ENCODE peak calls at places on chromosomes 13 and 19, in four cellular contexts. H, N, Y and S are unnamed samples.

GRCh38 chr13:52848455-52849190 is at the start of gene PCDH8:
- DNase-seq in N (no peak), H (no peak), Y (no peak), S (no peak)

GRCh38 chr19:48553676-48554384 is 1.9 kb downstream of the SULT2B1 start:
- DNase-seq in Y (peak), N (no peak), H (no peak), S (peak)

GRCh38 chr19:10724573-10725071 is 6.7 kb downstream of the DNM2 start:
- DNase-seq in N (no peak), Y (no peak), H (no peak), S (peak)

GRCh38 chr19:4063369-4064072 is 3.2 kb downstream of the ZBTB7A start:
- DNase-seq in H (no peak), Y (no peak), N (no peak), S (no peak)

GRCh38 chr19:3094638-3095374 is 644 bp downstream of the GNA11 start:
- DNase-seq in H (no peak), Y (no peak), N (no peak), S (peak)

GRCh38 chr19:31118292-31118925 is 230.8 kb downstream of the TSHZ3 start:
- DNase-seq in H (peak), Y (no peak), N (no peak), S (no peak)

GRCh38 chr13:18212873-18213272 is 968.8 kb downstream of the TUBA3C start:
- DNase-seq in Y (no peak), H (no peak), N (peak), S (no peak)

GRCh38 chr13:62003452-62003851 is 587.8 kb upstream of the PCDH20 start:
- DNase-seq in N (no peak), H (no peak), Y (no peak), S (no peak)

GRCh38 chr19:46785980-46786235 is 2.5 kb downstream of the SLC1A5 start:
- DNase-seq in H (no peak), N (no peak), Y (no peak), S (no peak)

GRCh38 chr13:40115456-40115855 is 460.0 kb downstream of the COG6 start:
- DNase-seq in N (no peak), H (no peak), Y (no peak), S (no peak)

GRCh38 chr13:43687038-43687437 is 99.7 kb downstream of the ENOX1 start:
- DNase-seq in N (no peak), H (no peak), Y (no peak), S (no peak)

GRCh38 chr13:92460479-92460878 is 766.1 kb upstream of the GPC6 start:
- DNase-seq in N (no peak), H (no peak), Y (no peak), S (no peak)

GRCh38 chr19:45922281-45922680 is 7.7 kb upstream of the NANOS2 start:
- DNase-seq in H (no peak), Y (peak), N (no peak), S (peak)

GRCh38 chr13:86757236-86757978 is 913.8 kb upstream of the SLITRK5 start:
- DNase-seq in H (no peak), Y (no peak), N (no peak), S (no peak)

GRCh38 chr13:69793803-69794453 is 313.7 kb upstream of the ATXN8OS start:
- DNase-seq in N (no peak), Y (no peak), H (no peak), S (no peak)

GRCh38 chr13:97967948-97968347 is 14.5 kb downstream of the IPO5 start:
- DNase-seq in N (no peak), H (peak), Y (no peak), S (peak)

GRCh38 chr19:11138659-11139526 is 16.7 kb downstream of the SPC24 start:
- DNase-seq in H (peak), Y (peak), N (peak), S (peak)

GRCh38 chr19:41431426-41432386 is 4.5 kb upstream of the B3GNT8 start:
- DNase-seq in Y (no peak), H (peak), N (peak), S (peak)

GRCh38 chr19:46718934-46719551 is 2.1 kb upstream of the PRKD2 start:
- DNase-seq in N (no peak), H (no peak), Y (no peak), S (no peak)

GRCh38 chr19:45402469-45403070 is 2.3 kb downstream of the PPP1R13L start:
- DNase-seq in N (peak), H (peak), Y (peak), S (no peak)

GRCh38 chr13:44989071-44989889 is at the start of the genes GPALPP1 and NUFIP1:
- DNase-seq in Y (peak), H (peak), N (peak), S (peak)

GRCh38 chr13:78020861-78021260 is 102.2 kb upstream of the EDNRB start:
- DNase-seq in N (no peak), Y (no peak), H (no peak), S (no peak)

GRCh38 chr13:38856065-38856464 is 134.6 kb downstream of the STOML3 start:
- DNase-seq in Y (no peak), N (no peak), H (no peak), S (no peak)

GRCh38 chr19:10686193-10686592 is 15.0 kb upstream of the QTRT1 start:
- DNase-seq in N (no peak), Y (no peak), H (no peak), S (no peak)

GRCh38 chr13:110616103-110617101 is 1.1 kb downstream of the NAXD start:
- DNase-seq in Y (peak), N (no peak), H (no peak), S (peak)

GRCh38 chr13:100530645-100531044 is 57.9 kb downstream of the GGACT start:
- DNase-seq in N (no peak), H (no peak), Y (no peak), S (peak)

GRCh38 chr19:51166846-51167490 is 24.9 kb downstream of the SIGLEC7 start:
- DNase-seq in H (no peak), N (peak), Y (no peak), S (no peak)

GRCh38 chr19:7968008-7968795 is 24.7 kb upstream of the TIMM44 start:
- DNase-seq in Y (no peak), H (no peak), N (no peak), S (no peak)

GRCh38 chr13:37481858-37482227 is 116.7 kb downstream of the POSTN start:
- DNase-seq in N (no peak), H (no peak), Y (no peak), S (no peak)

GRCh38 chr13:112703935-112704633 is 14.2 kb downstream of the ATP11A start:
- DNase-seq in Y (no peak), H (no peak), N (peak), S (no peak)

GRCh38 chr19:8097681-8098567 is 45.4 kb downstream of the CCL25 start:
- DNase-seq in N (no peak), H (no peak), Y (no peak), S (no peak)

GRCh38 chr13:77417897-77418296 is 91.0 kb upstream of the MYCBP2 start:
- DNase-seq in Y (no peak), H (no peak), N (no peak), S (no peak)

GRCh38 chr19:35751839-35752745 is 3.7 kb downstream of the LIN37 start:
- DNase-seq in N (no peak), H (no peak), Y (no peak), S (no peak)

GRCh38 chr19:31513841-31514240 is 164.6 kb upstream of the TSHZ3 start:
- DNase-seq in H (no peak), N (no peak), Y (no peak), S (no peak)

GRCh38 chr19:34120846-34121639 is 51.3 kb upstream of the LSM14A start:
- DNase-seq in N (no peak), H (no peak), Y (peak), S (peak)

GRCh38 chr13:23432589-23432988 is 913 bp downstream of the SACS start:
- DNase-seq in N (no peak), Y (no peak), H (no peak), S (no peak)
- H3K4me3 ChIP-seq in N (no peak), Y (peak), H (peak), S (no peak)

DNA sequence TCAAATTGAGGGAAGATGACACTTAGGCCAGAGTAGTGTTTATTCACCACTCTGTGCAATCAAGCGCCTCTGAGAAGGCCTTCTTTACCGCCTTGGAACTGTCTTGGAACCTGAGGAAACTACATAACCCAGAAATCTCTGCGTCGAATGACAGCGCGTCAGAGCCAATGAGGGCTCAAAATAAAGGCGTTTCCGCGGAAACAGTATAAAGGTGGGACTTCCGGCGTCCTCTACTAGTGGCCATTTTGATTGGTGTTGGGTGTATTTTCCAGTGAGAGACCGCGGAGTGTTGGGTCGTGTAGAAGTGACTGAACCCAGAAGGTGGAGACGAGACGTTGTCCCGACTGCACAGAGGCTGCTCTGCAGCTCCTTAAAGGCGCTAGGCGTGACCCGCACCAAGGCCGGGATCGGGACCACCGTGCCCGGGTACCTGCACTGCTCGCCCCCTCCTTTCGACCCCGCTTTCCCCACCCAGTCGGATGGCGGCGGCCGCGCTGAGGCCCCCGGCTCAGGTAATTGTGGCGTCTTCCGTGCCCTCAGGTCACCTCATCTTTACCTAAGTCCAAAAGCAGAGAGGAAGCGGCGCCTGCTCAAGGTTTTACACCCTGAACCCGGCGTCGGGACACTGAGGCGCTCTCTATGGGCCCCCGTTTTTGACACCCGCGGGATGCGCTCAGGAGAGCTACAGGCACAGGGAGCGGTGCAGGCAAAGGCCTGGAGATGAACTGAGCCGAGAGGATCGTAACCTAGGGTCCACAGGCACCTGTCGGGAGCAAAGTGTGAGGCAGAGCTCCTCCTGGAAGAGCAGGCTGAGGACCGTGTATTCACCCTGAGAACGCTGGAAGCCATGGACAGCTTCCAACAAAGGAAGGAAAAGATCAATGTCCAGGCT is at the start of gene ZNF776:
- DNase-seq in N (peak), H (peak), Y (peak), S (peak)
- TF ChIP-seq CTCF in N (no peak), H (no peak), Y (no peak), S (no peak)

DNA sequence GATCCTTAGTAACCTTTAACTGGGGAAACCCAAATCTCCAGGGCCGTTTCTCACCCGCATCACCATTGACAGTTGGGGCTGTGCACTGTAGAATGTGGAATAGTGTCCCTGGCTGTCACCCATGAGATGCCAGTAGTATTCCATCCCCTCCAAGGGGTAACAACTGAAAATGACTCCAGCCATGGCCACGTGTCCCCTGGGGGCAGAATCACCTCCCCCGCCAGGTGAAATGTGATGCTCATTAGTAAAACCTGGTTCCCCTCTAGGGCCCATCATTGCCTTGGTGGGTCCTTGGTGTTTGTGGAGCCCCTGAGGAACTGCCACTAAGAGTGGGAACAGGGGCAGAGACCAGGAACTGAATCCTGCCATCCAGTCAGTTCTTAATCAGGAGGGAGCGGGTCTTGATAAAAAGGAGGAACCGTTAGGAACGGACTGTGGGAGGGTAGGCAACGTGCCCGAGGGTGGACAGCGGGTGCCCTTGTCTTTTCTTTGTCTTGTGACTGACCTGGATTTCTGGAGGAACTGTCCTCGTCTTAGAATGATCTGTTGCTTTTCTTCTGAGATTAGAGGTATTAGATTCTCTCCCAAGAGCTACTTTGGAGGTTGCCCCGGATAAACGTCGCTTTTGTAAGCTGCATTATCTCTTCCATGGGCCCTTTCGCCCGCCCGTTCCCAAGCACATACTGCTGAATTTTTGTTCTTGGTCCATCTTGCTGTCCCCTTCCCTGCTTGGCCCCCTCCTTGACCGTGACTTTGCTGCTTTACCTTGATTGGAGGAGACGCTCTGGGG is 3.5 kb downstream of the MYO9B start:
- DNase-seq in Y (no peak), H (no peak), N (no peak), S (peak)
- H3K4me3 ChIP-seq in Y (peak), H (peak), N (no peak), S (peak)

GRCh38 chr19:29598036-29598435 is 8.0 kb upstream of the POP4 start:
- DNase-seq in H (no peak), Y (no peak), N (no peak), S (no peak)

GRCh38 chr19:29598496-29598895 is 7.6 kb upstream of the POP4 start:
- DNase-seq in N (no peak), H (no peak), Y (no peak), S (no peak)

GRCh38 chr19:29593869-29594268 is 12.2 kb upstream of the POP4 start:
- DNase-seq in Y (no peak), H (no peak), N (no peak), S (no peak)

GRCh38 chr19:29596080-29596479 is 10.0 kb upstream of the POP4 start:
- DNase-seq in N (no peak), H (no peak), Y (no peak), S (no peak)

GRCh38 chr19:29596885-29597525 is 9.1 kb upstream of the POP4 start:
- DNase-seq in N (no peak), Y (no peak), H (no peak), S (peak)
- TF ChIP-seq CTCF in N (no peak), Y (peak), H (peak), S (peak)

DNA sequence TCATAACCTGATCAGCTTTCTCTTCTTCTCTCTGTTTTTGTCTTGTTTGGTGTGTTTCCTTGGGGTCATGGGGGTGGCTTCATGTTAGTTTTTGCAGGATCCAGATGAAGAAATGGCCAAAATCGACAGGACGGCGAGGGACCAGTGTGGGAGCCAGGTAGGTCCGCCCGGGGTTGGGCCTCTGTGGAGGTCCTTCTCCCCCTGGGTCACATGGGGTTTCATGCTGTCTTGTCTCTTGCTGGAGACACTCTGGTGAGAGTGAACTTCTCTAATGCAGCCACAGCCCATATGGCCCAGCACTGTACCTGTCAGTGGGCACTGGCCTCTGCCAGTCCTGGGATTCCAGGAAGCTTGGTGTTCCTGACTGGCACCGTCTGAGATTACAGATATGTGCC is 1.1 kb downstream of the CCNE1 start:
- DNase-seq in H (no peak), N (no peak), Y (no peak), S (no peak)
- H3K4me3 ChIP-seq in H (peak), N (no peak), Y (peak), S (peak)

DNA sequence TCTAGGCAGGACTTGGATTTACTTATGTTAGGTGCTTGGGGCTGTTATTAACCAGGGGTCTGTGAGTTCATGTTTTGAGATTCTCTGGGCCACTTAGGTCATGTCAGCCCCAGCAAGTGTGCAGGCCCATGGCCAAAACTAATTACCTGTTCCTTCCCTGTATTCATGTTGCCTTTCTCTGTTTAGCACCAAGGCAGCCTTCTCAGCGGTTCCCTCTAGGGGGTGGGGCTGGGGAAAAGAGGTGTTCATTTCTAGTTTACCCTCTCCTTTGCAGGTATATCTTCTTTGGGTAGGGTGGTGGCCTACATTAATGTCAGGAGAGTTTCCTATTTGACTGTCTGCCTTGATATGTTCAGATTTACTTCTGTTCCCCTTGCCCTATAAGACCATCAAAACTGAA is 61.7 kb downstream of the PDS5B start:
- DNase-seq in H (no peak), Y (no peak), N (no peak), S (no peak)
- TF ChIP-seq CTCF in H (no peak), Y (no peak), N (no peak), S (no peak)

DNA sequence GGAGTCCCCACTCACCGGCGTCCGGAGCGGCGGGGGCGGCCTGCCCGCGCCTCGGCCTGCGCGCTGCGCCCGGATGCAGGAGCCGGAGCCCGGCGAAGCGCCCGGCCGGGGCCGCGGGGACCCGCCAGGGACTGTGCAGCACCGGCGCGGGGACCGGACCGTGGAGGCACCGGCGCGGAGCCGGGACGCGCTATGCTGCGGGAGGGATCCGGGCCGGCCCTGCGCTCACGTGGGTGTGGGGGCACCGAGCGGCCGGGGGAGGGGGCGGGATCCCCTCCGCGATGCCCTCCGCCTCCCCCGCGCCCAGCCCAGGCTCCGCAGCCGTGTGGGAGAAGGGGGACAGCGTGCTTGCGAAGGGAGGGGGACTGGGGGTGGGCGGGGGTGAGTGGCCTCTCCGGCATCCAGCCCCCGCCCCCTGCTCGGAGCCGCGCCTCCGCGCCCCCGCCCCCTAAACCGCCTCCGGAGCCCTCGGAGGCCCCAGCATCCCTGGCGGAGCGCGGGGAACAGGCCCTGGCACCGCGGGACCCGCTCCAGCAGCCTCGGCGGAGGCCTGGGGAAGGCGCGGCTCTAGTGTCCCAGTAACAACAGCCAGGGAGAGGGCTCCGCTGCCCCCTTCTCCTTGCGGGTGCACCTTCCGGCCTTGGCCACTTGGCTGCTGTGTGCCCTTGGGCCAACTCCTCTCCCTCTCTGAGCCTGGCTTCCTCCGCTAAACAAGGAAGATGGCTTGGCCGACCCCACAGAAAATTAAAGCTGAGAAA is at the start of gene SLC1A6:
- DNase-seq in H (no peak), Y (no peak), N (no peak), S (no peak)
- H3K4me3 ChIP-seq in H (peak), Y (no peak), N (no peak), S (no peak)

DNA sequence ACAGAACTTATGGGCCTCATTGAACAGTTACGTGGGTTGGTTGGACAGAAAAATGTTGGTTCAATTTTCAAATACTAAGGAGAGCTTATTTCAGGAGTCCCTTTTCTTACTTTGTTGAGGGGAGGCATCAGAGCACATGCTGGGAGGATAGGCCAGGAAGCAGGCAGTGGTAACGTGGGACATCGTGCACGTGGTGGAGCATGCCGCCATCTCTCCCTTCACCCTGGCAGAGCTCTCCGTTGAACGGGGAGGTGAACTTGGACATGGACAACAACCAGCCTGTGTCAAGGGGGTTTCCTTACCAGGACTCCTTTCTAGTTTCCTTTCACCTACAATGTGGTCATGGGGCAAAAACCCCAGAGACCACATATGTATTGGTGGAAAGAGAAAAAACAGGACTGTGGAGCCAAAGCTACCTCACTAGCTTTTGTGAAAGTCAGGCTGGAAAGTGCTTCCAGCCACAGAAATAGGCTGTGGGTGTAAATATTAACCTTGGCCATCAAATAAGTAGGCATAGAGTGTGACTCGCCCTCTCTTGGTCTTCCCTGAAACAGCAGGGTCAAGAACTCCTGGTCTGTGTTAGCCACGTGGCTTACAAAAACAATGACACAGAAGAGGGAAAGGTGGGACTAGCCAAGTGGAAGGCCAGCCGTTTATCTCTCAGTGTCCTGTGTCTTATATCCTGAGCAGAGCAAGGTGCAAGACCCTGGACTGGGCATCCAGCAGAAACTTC is 14.4 kb downstream of the MICOS13 start:
- DNase-seq in H (no peak), Y (peak), N (no peak), S (peak)
- TF ChIP-seq CTCF in H (no peak), Y (no peak), N (no peak), S (peak)

GRCh38 chr13:41313117-41313516 is 2.0 kb downstream of the NAA16 start:
- DNase-seq in N (no peak), Y (no peak), H (no peak), S (no peak)
- H3K4me3 ChIP-seq in N (no peak), Y (peak), H (peak), S (peak)